ENCODE peak calls at places on chromosome 14, in nine cellular contexts. A is cardiac muscle cell, W is heart right ventricle, B is lung, D is IMR-90, V is AG04450, X is OCI-LY7, E is adrenal gland, Z is fibroblast of lung. F is an unnamed sample. For H3K9me3, the result is how much of the 10 kb centered on the place peaks cover.

GRCh38 chr14:69079188-69079742 is 73.7 kb downstream of the DCAF5 start:
- DNase-seq in Z (peak), W (no peak), X (no peak), V (peak), A (peak), D (peak), E (no peak), B (no peak), F (peak)

GRCh38 chr14:71908141-71908540 is 24.1 kb upstream of the RGS6 start:
- DNase-seq in V (no peak), D (no peak), Z (no peak), B (no peak), X (no peak), A (no peak), W (no peak), E (no peak), F (no peak)

GRCh38 chr14:68015356-68016242 is 196.0 kb downstream of the RAD51B start:
- DNase-seq in Z (peak), X (no peak), W (no peak), B (no peak), V (no peak), D (peak), A (no peak), E (no peak), F (no peak)

GRCh38 chr14:99602054-99602787 is 1.8 kb downstream of the CCDC85C start:
- DNase-seq in X (no peak), V (no peak), D (peak), A (no peak), B (peak), E (no peak), Z (peak), W (no peak), F (peak)

GRCh38 chr14:76647699-76648298 is 113.5 kb upstream of the VASH1 start:
- DNase-seq in Z (peak), W (no peak), B (no peak), A (peak), D (peak), X (peak), E (peak), V (peak), F (no peak)

GRCh38 chr14:88005050-88005481 is at the start of gene GPR65:
- DNase-seq in B (no peak), X (peak), Z (no peak), A (peak), D (no peak), E (no peak), W (no peak), V (no peak), F (no peak)

GRCh38 chr14:65817011-65817410 is 404.5 kb downstream of the FUT8 start:
- DNase-seq in V (no peak), E (no peak), Z (no peak), D (no peak), B (no peak), W (no peak), X (no peak), A (no peak), F (no peak)

GRCh38 chr14:31893156-31893813 is 183.8 kb upstream of the ARHGAP5 start:
- DNase-seq in W (no peak), V (no peak), E (no peak), A (peak), D (peak), B (no peak), X (no peak), Z (peak), F (no peak)

GRCh38 chr14:23398348-23398747 is 9.7 kb downstream of the MYH6 start:
- DNase-seq in X (no peak), W (no peak), Z (no peak), A (no peak), B (no peak), D (no peak), E (no peak), V (no peak), F (no peak)

GRCh38 chr14:22780105-22780679 is 13.7 kb downstream of the OXA1L start:
- DNase-seq in E (peak), Z (peak), X (no peak), W (no peak), A (peak), V (no peak), B (no peak), D (peak), F (peak)

GRCh38 chr14:99670361-99671229 is 13.5 kb upstream of the CYP46A1 start:
- DNase-seq in B (no peak), V (no peak), Z (peak), X (no peak), W (no peak), A (no peak), D (peak), E (no peak), F (no peak)

GRCh38 chr14:92258934-92259333 is 64.0 kb upstream of the SLC24A4 start:
- DNase-seq in V (no peak), B (no peak), E (no peak), D (no peak), X (no peak), Z (no peak), W (no peak), A (no peak), F (no peak)

GRCh38 chr14:93957751-93958566 is 18.4 kb downstream of the ASB2 start:
- DNase-seq in E (no peak), B (no peak), W (no peak), A (no peak), D (no peak), Z (no peak), X (no peak), V (no peak), F (no peak)

GRCh38 chr14:54572316-54572715 is 5.4 kb downstream of the SAMD4A start:
- DNase-seq in Z (no peak), D (no peak), B (no peak), A (peak), W (no peak), V (no peak), X (peak), E (no peak), F (no peak)

GRCh38 chr14:64663174-64663573 is 41.0 kb upstream of the PLEKHG3 start:
- DNase-seq in B (no peak), W (no peak), E (no peak), Z (peak), X (no peak), V (no peak), D (peak), A (no peak), F (no peak)

GRCh38 chr14:32950584-32950983 is 11.9 kb downstream of the NPAS3 start:
- DNase-seq in E (no peak), D (no peak), B (no peak), V (no peak), A (peak), W (no peak), X (no peak), Z (peak), F (no peak)

GRCh38 chr14:99043756-99044155 is 228.2 kb downstream of the BCL11B start:
- DNase-seq in A (no peak), V (no peak), B (no peak), E (no peak), X (no peak), D (no peak), W (no peak), Z (no peak), F (no peak)

GRCh38 chr14:91163316-91163715 is 49.4 kb downstream of the DGLUCY start:
- DNase-seq in E (no peak), B (no peak), W (peak), A (peak), V (no peak), D (no peak), Z (no peak), X (no peak), F (no peak)

GRCh38 chr14:54348923-54349615 is 47.7 kb upstream of the CDKN3 start:
- DNase-seq in E (peak), A (peak), Z (peak), W (peak), X (no peak), V (no peak), B (no peak), D (peak), F (no peak)

GRCh38 chr14:23600322-23600707 is 21.7 kb upstream of the JPH4 start:
- DNase-seq in B (no peak), A (no peak), D (no peak), E (no peak), Z (no peak), W (no peak), X (no peak), V (no peak), F (no peak)

GRCh38 chr14:91361236-91361811 is 56.3 kb downstream of the CCDC88C start:
- DNase-seq in D (peak), E (peak), Z (no peak), A (peak), V (no peak), B (peak), W (no peak), X (no peak), F (no peak)

GRCh38 chr14:54680636-54681035 is 113.7 kb downstream of the SAMD4A start:
- DNase-seq in A (no peak), D (no peak), Z (no peak), W (no peak), E (no peak), X (no peak), V (no peak), B (no peak), F (no peak)

GRCh38 chr14:73753887-73754880 is 40.0 kb upstream of the PNMA1 start:
- DNase-seq in X (peak), D (no peak), E (no peak), W (no peak), V (no peak), Z (no peak), A (peak), B (no peak), F (peak)

GRCh38 chr14:94341654-94342333 is 18.7 kb upstream of the SERPINA6 start:
- DNase-seq in X (no peak), W (no peak), Z (peak), V (no peak), D (no peak), E (no peak), A (no peak), B (no peak), F (peak)

GRCh38 chr14:28609228-28609828 is 157.3 kb upstream of the FOXG1 start:
- DNase-seq in W (peak), X (peak), A (peak), B (no peak), V (no peak), E (peak), D (peak), Z (peak), F (peak)

GRCh38 chr14:77195766-77196165 is 14.2 kb downstream of the TMEM63C start:
- DNase-seq in Z (no peak), X (no peak), W (no peak), V (no peak), D (no peak), A (no peak), E (no peak), B (no peak), F (no peak)

GRCh38 chr14:72457641-72458040 is 436.3 kb downstream of the DPF3 start:
- DNase-seq in X (no peak), D (peak), E (no peak), Z (peak), B (no peak), A (peak), V (no peak), W (no peak), F (no peak)

GRCh38 chr14:70631948-70632347 is 9.8 kb upstream of the TTC9 start:
- DNase-seq in B (no peak), E (no peak), A (no peak), V (no peak), D (no peak), X (no peak), W (no peak), Z (no peak), F (no peak)

GRCh38 chr14:89401783-89402182 is 15.2 kb downstream of the FOXN3 start:
- DNase-seq in X (no peak), B (no peak), D (no peak), E (no peak), V (no peak), A (no peak), Z (no peak), W (no peak), F (no peak)

GRCh38 chr14:65065719-65066118 is 36.6 kb downstream of the MAX start:
- DNase-seq in Z (no peak), E (no peak), A (no peak), W (no peak), X (no peak), B (no peak), D (no peak), V (no peak), F (no peak)

GRCh38 chr14:71319646-71320045 is 412.4 kb downstream of the PCNX1 start:
- DNase-seq in V (no peak), X (peak), E (no peak), D (peak), A (peak), B (no peak), Z (no peak), W (no peak), F (peak)

GRCh38 chr14:25508845-25509244 is 458.9 kb upstream of the STXBP6 start:
- DNase-seq in X (no peak), Z (no peak), E (no peak), D (no peak), B (no peak), W (no peak), A (no peak), V (no peak), F (no peak)
- H3K9me3 ChIP-seq in X (under half), Z (under half), E (under half), D (under half), B (under half), W (under half), A (under half), V (under half), F (under half)

DNA sequence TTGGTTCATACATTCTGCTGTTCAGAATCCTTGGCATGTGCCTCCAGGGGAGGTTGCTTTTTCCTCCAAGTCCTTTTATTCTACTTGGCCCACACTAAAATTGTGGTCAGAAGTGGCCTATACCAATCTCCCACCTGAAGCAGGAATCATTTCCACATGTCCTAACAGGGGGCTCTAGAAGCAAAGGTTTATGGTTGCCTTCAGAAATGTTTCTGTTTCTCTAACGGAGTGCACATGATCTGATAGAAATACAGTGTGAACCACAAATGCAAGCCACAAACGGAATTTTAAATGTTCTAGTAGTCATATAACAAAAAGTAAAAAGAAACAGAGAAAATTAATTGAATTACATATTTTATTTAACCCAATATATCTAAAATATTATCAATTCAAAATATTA is 3.9 kb downstream of the PTGER2 start:
- DNase-seq in E (no peak), V (no peak), D (no peak), A (no peak), X (no peak), W (no peak), B (no peak), Z (no peak), F (no peak)
- H3K4me3 ChIP-seq in E (no peak), V (peak), D (peak), A (no peak), X (no peak), W (no peak), B (no peak), Z (peak), F (no peak)

DNA sequence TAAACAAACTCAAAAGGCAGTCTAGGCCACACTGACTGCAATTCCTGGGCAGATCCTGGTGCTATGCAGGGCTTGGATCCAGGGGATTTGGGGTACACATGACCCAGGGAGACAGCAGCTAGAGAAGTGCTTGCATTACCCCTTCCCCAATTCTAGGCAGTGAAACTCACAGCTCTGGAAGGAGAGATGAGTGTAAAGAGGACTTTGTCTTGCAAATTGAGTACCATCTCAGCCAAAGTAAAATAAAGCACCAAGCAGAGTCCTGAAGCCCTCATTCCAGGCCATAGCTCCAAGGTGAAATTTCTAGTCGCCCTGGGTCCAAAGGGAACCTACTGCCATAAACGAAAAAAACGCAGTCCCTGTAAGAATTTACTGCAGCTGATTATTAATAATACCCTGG is 644.9 kb upstream of the FLRT2 start:
- DNase-seq in D (no peak), V (no peak), W (no peak), A (no peak), E (no peak), X (no peak), B (no peak), Z (no peak), F (no peak)
- H3K9me3 ChIP-seq in D (under half), V (under half), W (under half), A (under half), E (under half), X (under half), B (under half), Z (under half), F (under half)

DNA sequence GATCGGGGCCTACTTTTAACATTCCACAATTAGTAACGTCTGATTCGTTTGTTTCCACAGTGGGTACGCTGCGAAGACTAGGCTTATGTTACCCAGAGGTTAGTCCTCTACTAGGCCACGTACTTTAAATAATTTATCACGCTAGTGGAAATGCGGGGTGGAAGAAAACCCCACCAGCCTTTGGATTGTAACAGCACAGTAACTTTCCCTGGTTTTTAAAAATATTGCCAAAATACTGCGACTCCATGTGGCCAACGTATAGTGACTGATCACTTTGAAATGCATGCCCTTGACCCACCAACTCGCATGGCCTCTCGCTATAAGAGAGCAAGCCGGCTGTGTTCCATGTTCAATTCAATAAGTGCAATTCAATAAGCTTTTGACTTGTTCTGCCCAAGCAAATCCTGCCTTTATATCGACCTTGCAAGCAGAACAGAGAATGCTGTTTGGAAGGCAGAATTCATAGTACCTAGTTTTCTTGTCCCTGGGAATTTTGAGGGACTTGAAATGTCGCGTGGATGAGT is 882 bp upstream of the GTF2A1 start:
- DNase-seq in E (peak), D (peak), V (no peak), A (peak), W (no peak), X (no peak), Z (no peak), B (no peak), F (no peak)
- H3K4me3 ChIP-seq in E (peak), D (peak), V (peak), A (peak), W (peak), X (peak), Z (peak), B (peak), F (peak)

DNA sequence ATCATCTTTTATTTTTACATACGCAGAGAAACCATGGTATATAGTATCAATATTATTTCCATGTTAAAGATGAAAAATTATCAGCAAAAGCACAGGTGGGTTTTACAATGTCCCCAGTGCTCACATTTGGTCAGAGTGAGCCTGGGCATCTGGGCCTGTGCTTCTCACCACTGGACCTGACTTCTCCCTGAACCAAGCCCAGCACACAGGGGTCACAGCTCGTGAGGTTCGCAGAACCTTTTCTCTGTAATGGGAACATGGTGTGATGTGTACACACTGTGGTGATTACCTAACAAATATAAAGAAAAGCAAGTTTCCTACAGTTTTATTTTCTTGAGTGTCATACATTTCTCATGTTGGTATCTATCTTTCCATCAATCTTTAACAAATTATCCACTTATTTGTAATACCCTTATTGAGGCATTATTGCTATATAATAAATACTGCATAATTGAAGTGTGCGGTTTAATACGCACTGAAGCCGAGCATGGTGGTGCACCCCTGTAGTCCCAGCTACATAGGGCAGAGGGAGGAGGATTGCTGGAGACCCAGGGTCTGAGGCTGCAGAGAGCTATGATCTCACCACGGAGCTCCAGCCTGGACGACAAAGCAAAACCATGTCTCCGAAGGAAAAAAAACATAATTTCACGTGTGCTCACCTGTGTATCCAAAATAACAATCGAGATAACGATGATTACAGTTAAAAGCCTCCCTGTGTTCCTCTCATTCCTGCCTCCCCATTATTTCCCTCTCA is 743.2 kb downstream of the TMEM121 start:
- DNase-seq in V (no peak), X (no peak), D (no peak), Z (no peak), W (no peak), B (no peak), E (no peak), A (no peak), F (no peak)
- H3K9me3 ChIP-seq in V (under half), X (under half), D (under half), Z (under half), W (under half), B (under half), E (under half), A (under half), F (under half)

GRCh38 chr14:40292664-40293063 is 860.4 kb upstream of the FBXO33 start:
- DNase-seq in D (no peak), A (no peak), E (no peak), Z (no peak), X (peak), V (no peak), B (no peak), W (no peak), F (no peak)
- H3K4me3 ChIP-seq in D (no peak), A (no peak), E (no peak), Z (no peak), X (no peak), V (no peak), B (no peak), W (no peak), F (no peak)

DNA sequence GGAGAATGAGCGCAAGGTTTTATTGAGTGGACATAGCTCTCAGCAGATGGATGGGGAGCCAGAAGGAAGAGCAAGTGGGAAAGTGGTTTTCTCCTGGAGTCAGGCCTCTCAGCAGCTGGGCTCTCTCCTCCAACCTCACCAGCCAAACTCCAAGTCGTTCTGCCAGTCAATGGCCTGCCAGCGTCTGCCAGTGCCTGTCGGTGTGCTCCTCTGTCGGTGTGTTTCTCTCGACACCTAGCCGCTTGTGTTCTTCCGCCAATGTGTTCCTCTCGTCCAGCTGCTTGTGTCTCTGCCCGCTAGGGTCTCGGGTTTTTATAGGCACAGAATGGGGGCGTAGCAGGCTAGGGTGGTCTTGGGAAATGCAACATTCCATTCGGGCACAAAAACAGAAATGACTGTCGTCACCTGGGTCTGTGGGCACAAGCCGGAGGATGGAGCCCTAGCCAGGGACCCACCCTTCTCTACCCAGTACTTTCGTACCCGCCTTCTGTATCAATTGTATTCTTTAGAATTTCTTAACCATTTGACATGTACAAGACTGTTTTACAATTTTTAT is 1365.4 kb downstream of the FSCB start:
- DNase-seq in D (no peak), B (no peak), A (no peak), W (no peak), X (no peak), Z (no peak), E (no peak), V (no peak), F (no peak)
- H3K9me3 ChIP-seq in D (under half), B (under half), A (under half), W (under half), X (under half), Z (under half), E (under half), V (under half), F (under half)

GRCh38 chr14:50740858-50741257 is 72.8 kb upstream of the SAV1 start:
- DNase-seq in D (no peak), A (peak), W (no peak), E (no peak), X (no peak), B (no peak), Z (peak), V (no peak), F (no peak)

GRCh38 chr14:50736932-50737419 is 68.9 kb upstream of the SAV1 start:
- DNase-seq in X (no peak), V (no peak), Z (no peak), E (no peak), D (no peak), W (no peak), B (no peak), A (no peak), F (no peak)

GRCh38 chr14:50733479-50733878 is 65.4 kb upstream of the SAV1 start:
- DNase-seq in B (no peak), Z (no peak), X (no peak), E (no peak), D (no peak), W (no peak), A (no peak), V (no peak), F (no peak)

GRCh38 chr14:50739186-50739585 is 71.1 kb upstream of the SAV1 start:
- DNase-seq in X (no peak), D (no peak), V (no peak), A (no peak), E (no peak), Z (no peak), B (no peak), W (no peak), F (no peak)

GRCh38 chr14:50734950-50735697 is 67.0 kb upstream of the SAV1 start:
- DNase-seq in Z (no peak), W (no peak), E (no peak), V (no peak), D (no peak), X (no peak), A (no peak), B (no peak), F (no peak)
- H3K4me3 ChIP-seq in Z (no peak), W (no peak), E (no peak), V (no peak), D (no peak), X (no peak), A (no peak), B (no peak), F (no peak)